ENCODE peak calls at places on chromosome 11, in seven cellular contexts. One of them, this sample, is unnamed.

GRCh38 chr11:15148181-15148580 is 33.5 kb downstream of the INSC start:
- DNase-seq in HCT116: no peak
- DNase-seq in H1: no peak
- DNase-seq in HepG2: no peak
- DNase-seq in SK-N-MC: no peak
- DNase-seq in endothelial cell of umbilical vein: no peak
- DNase-seq in K562: no peak
- DNase-seq in this sample: no peak

GRCh38 chr11:47514825-47515647 is 37.9 kb downstream of the CELF1 start:
- DNase-seq in SK-N-MC: no peak
- DNase-seq in endothelial cell of umbilical vein: peak
- DNase-seq in H1: no peak
- DNase-seq in K562: peak
- DNase-seq in HCT116: no peak
- DNase-seq in HepG2: no peak
- DNase-seq in this sample: peak

GRCh38 chr11:134266841-134267251 is 9.3 kb upstream of the GLB1L3 start:
- DNase-seq in H1: no peak
- DNase-seq in SK-N-MC: peak
- DNase-seq in K562: no peak
- DNase-seq in HepG2: no peak
- DNase-seq in endothelial cell of umbilical vein: no peak
- DNase-seq in HCT116: no peak
- DNase-seq in this sample: peak

GRCh38 chr11:62552931-62553838 is 6.6 kb upstream of the AHNAK start:
- DNase-seq in H1: peak
- DNase-seq in HepG2: no peak
- DNase-seq in SK-N-MC: no peak
- DNase-seq in endothelial cell of umbilical vein: peak
- DNase-seq in HCT116: peak
- DNase-seq in K562: peak
- DNase-seq in this sample: peak

GRCh38 chr11:92843455-92843854 is 126.0 kb upstream of the MTNR1B start:
- DNase-seq in endothelial cell of umbilical vein: no peak
- DNase-seq in HCT116: no peak
- DNase-seq in SK-N-MC: no peak
- DNase-seq in K562: no peak
- DNase-seq in H1: no peak
- DNase-seq in HepG2: no peak
- DNase-seq in this sample: no peak

GRCh38 chr11:9601041-9601875 is 27.8 kb downstream of the WEE1 start:
- DNase-seq in endothelial cell of umbilical vein: no peak
- DNase-seq in HepG2: no peak
- DNase-seq in HCT116: no peak
- DNase-seq in SK-N-MC: no peak
- DNase-seq in K562: no peak
- DNase-seq in H1: no peak
- DNase-seq in this sample: peak

GRCh38 chr11:34239465-34240149 is 118.2 kb downstream of the ABTB2 start:
- DNase-seq in SK-N-MC: no peak
- DNase-seq in H1: no peak
- DNase-seq in HepG2: no peak
- DNase-seq in endothelial cell of umbilical vein: no peak
- DNase-seq in HCT116: no peak
- DNase-seq in K562: no peak
- DNase-seq in this sample: no peak

GRCh38 chr11:1116666-1117390 is 40.9 kb upstream of the MUC5AC start:
- DNase-seq in H1: no peak
- DNase-seq in HepG2: no peak
- DNase-seq in HCT116: no peak
- DNase-seq in SK-N-MC: no peak
- DNase-seq in endothelial cell of umbilical vein: no peak
- DNase-seq in K562: no peak
- DNase-seq in this sample: no peak

GRCh38 chr11:63614136-63614664 is at the start of gene PLAAT3:
- DNase-seq in HepG2: no peak
- DNase-seq in SK-N-MC: no peak
- DNase-seq in H1: peak
- DNase-seq in K562: peak
- DNase-seq in endothelial cell of umbilical vein: peak
- DNase-seq in HCT116: peak
- DNase-seq in this sample: peak

GRCh38 chr11:72274435-72274834 is 30.5 kb upstream of the PHOX2A start:
- DNase-seq in K562: no peak
- DNase-seq in HCT116: no peak
- DNase-seq in SK-N-MC: no peak
- DNase-seq in HepG2: no peak
- DNase-seq in endothelial cell of umbilical vein: no peak
- DNase-seq in H1: no peak
- DNase-seq in this sample: no peak
- TF ChIP-seq EZH2 in K562: no peak
- TF ChIP-seq EZH2 in HCT116: no peak
- TF ChIP-seq EZH2 in SK-N-MC: no peak
- TF ChIP-seq EZH2 in HepG2: no peak
- TF ChIP-seq EZH2 in endothelial cell of umbilical vein: no peak
- TF ChIP-seq EZH2 in H1: no peak
- TF ChIP-seq EZH2 in this sample: no peak

GRCh38 chr11:118145285-118146227 is 7.1 kb downstream of the SCN4B start:
- DNase-seq in endothelial cell of umbilical vein: peak
- DNase-seq in K562: peak
- DNase-seq in HepG2: peak
- DNase-seq in SK-N-MC: no peak
- DNase-seq in H1: peak
- DNase-seq in HCT116: peak
- DNase-seq in this sample: peak
- H3K27ac ChIP-seq in endothelial cell of umbilical vein: no peak
- H3K27ac ChIP-seq in K562: no peak
- H3K27ac ChIP-seq in HepG2: no peak
- H3K27ac ChIP-seq in SK-N-MC: no peak
- H3K27ac ChIP-seq in H1: no peak
- H3K27ac ChIP-seq in HCT116: peak
- H3K27ac ChIP-seq in this sample: no peak

DNA sequence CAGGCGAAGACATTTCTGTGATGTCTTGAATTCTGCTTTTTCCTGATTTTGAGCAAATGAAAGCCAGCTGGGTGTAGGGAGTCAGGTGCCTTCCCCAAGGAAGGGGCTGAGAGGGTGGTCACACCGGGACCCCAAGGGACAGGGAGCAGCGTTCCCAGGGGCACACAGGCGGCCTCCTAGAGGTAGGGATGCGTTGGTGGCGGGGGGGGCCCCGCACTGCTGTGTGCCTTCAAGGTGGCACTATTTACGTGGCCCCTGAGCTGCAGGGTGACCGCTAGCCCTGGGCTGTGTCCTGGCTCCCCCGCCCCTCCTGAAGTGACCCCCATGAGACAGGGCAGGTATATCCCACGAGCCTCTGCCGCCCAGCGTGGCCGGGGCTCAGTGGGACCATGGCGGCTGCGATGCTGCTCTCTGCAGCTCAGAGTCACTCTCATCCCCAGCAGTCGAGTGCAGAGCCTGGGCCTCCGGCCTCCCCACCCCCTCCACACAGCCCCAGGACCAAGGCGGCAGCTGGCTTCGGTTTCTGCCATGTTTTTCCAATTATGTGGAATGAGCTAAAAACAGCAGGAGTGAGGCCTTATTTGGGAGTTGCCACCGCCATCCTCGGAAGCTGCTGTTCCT is 60.9 kb downstream of the LRP5 start:
- DNase-seq in endothelial cell of umbilical vein: no peak
- DNase-seq in HepG2: no peak
- DNase-seq in SK-N-MC: peak
- DNase-seq in K562: no peak
- DNase-seq in H1: no peak
- DNase-seq in HCT116: no peak
- DNase-seq in this sample: no peak
- TF ChIP-seq POLR2AphosphoS5 in endothelial cell of umbilical vein: no peak
- TF ChIP-seq POLR2AphosphoS5 in HepG2: no peak
- TF ChIP-seq POLR2AphosphoS5 in SK-N-MC: peak
- TF ChIP-seq POLR2AphosphoS5 in K562: no peak
- TF ChIP-seq POLR2AphosphoS5 in H1: no peak
- TF ChIP-seq POLR2AphosphoS5 in HCT116: no peak
- TF ChIP-seq POLR2AphosphoS5 in this sample: no peak

DNA sequence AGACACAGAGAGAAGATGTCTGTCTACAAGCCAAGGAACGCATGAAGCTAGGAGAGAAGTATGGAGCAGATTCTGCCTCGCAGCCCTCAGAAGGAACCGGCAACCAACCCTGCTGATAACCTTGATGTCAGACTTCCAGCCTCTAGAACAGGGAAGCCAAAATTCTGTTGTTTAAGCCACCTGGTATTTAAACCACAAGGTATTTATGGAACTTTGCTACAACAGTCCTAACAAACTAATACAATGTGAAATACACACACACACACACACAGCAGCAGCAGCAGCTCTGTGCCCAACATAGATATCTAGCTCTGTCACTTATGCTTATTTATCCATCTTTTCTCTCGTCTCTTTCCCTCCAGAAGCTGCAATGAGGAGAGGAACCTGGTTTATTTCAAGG is 400.0 kb downstream of the ETS1 start:
- DNase-seq in endothelial cell of umbilical vein: no peak
- DNase-seq in H1: no peak
- DNase-seq in K562: no peak
- DNase-seq in HepG2: no peak
- DNase-seq in HCT116: no peak
- DNase-seq in SK-N-MC: no peak
- DNase-seq in this sample: no peak
- TF ChIP-seq EZH2 in endothelial cell of umbilical vein: no peak
- TF ChIP-seq EZH2 in H1: no peak
- TF ChIP-seq EZH2 in K562: no peak
- TF ChIP-seq EZH2 in HepG2: no peak
- TF ChIP-seq EZH2 in HCT116: no peak
- TF ChIP-seq EZH2 in SK-N-MC: no peak
- TF ChIP-seq EZH2 in this sample: no peak

GRCh38 chr11:6617315-6617781 is 1.9 kb downstream of the TPP1 start:
- DNase-seq in HCT116: no peak
- DNase-seq in K562: no peak
- DNase-seq in HepG2: no peak
- DNase-seq in endothelial cell of umbilical vein: peak
- DNase-seq in SK-N-MC: no peak
- DNase-seq in H1: no peak
- DNase-seq in this sample: no peak
- H3K27ac ChIP-seq in HCT116: no peak
- H3K27ac ChIP-seq in K562: peak
- H3K27ac ChIP-seq in HepG2: no peak
- H3K27ac ChIP-seq in endothelial cell of umbilical vein: peak
- H3K27ac ChIP-seq in SK-N-MC: no peak
- H3K27ac ChIP-seq in H1: no peak
- H3K27ac ChIP-seq in this sample: no peak

DNA sequence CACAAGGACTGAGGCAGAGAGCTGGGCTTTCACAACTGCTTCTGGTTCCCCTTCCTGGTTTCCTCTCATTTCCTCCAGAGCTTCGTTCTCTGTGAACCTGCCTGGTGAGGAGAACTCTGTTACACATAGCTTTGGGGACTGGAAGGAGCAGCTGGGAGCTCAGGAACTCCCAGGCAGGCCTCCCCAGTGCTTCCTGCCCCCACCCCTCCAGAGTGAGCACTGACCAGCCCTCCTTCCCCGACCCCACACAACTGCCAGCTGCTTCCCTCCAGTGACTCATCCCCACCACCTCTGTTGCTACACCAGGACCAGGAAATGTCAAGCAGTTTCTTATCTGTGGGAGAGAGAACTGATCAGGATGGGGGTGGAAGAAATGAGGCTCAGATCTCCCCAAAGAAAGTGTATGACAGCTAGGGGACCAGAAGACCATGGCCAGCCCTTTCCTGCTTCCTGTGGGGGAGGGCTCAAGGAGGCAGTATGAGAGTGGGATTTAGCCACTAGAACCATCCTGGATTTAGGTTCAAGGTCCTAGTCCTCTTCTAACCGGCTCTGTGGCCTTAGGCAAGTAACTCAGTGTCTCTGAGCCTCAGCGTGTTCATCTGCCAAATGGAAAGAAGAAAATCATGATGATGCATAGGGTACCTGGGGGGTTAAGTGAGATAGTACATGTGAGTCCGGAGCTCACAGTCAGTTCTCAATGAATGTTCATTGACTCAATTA is 4.5 kb upstream of the TP53I11 start:
- DNase-seq in H1: no peak
- DNase-seq in K562: peak
- DNase-seq in endothelial cell of umbilical vein: peak
- DNase-seq in HepG2: no peak
- DNase-seq in SK-N-MC: no peak
- DNase-seq in HCT116: no peak
- DNase-seq in this sample: no peak
- TF ChIP-seq POLR2AphosphoS5 in H1: no peak
- TF ChIP-seq POLR2AphosphoS5 in K562: no peak
- TF ChIP-seq POLR2AphosphoS5 in endothelial cell of umbilical vein: peak
- TF ChIP-seq POLR2AphosphoS5 in HepG2: no peak
- TF ChIP-seq POLR2AphosphoS5 in SK-N-MC: no peak
- TF ChIP-seq POLR2AphosphoS5 in HCT116: no peak
- TF ChIP-seq POLR2AphosphoS5 in this sample: no peak